ENCODE peak calls at places on chromosomes 1 and 21, in nine cellular contexts. A is AG04450, M is epithelial cell of esophagus, K is upper lobe of left lung, I is GM06990, D is mucosa of descending colon, G is fibroblast of lung, B is foreskin fibroblast, T is AG09309. F is an unnamed sample.

GRCh38 chr1:15966081-15966955 is 9.6 kb downstream of the ZBTB17 start:
- DNase-seq in A (no peak), I (peak), D (no peak), T (no peak), K (peak), G (peak), M (peak), B (peak), F (peak)

GRCh38 chr1:217660353-217661062 is 29.4 kb downstream of the SPATA17 start:
- DNase-seq in I (no peak), T (peak), D (no peak), A (peak), G (peak), K (no peak), M (peak), B (peak), F (peak)

GRCh38 chr1:193036337-193037047 is 22.7 kb downstream of the UCHL5 start:
- DNase-seq in G (no peak), I (no peak), T (no peak), M (no peak), A (no peak), D (no peak), K (no peak), B (no peak), F (no peak)

GRCh38 chr1:154749078-154749760 is 120.9 kb downstream of the KCNN3 start:
- DNase-seq in A (no peak), T (peak), K (no peak), M (peak), D (no peak), G (peak), B (no peak), I (no peak), F (peak)

GRCh38 chr1:156641761-156642264 is at the start of gene BCAN:
- DNase-seq in M (no peak), A (no peak), I (no peak), B (peak), K (no peak), G (no peak), T (no peak), D (no peak), F (no peak)

GRCh38 chr1:154880651-154881050 is 10.6 kb upstream of the KCNN3 start:
- DNase-seq in K (no peak), D (no peak), I (no peak), B (no peak), M (no peak), T (no peak), A (no peak), G (no peak), F (no peak)

GRCh38 chr1:112234710-112235109 is 161.3 kb upstream of the CTTNBP2NL start:
- DNase-seq in M (no peak), I (no peak), D (no peak), G (no peak), B (no peak), A (no peak), T (no peak), K (no peak), F (no peak)

GRCh38 chr21:46111193-46111571 is 13.3 kb downstream of the COL6A2 start:
- DNase-seq in B (no peak), D (peak), T (no peak), G (no peak), M (no peak), A (no peak), K (peak), I (no peak), F (no peak)

GRCh38 chr21:26977741-26978140 is 10.9 kb upstream of the ADAMTS5 start:
- DNase-seq in G (peak), T (no peak), D (no peak), I (no peak), A (no peak), B (no peak), K (no peak), M (peak), F (no peak)

GRCh38 chr1:38564946-38565570 is 294.5 kb downstream of the RRAGC start:
- DNase-seq in G (no peak), B (no peak), I (no peak), T (no peak), M (no peak), D (no peak), K (no peak), A (no peak), F (no peak)

GRCh38 chr21:41061701-41062100 is 106.3 kb upstream of the BACE2 start:
- DNase-seq in M (no peak), D (no peak), K (no peak), B (no peak), G (no peak), A (no peak), I (no peak), T (no peak), F (no peak)

GRCh38 chr1:177983824-177984528 is 14.1 kb upstream of the SEC16B start:
- DNase-seq in A (peak), B (peak), T (peak), I (no peak), M (peak), K (no peak), G (peak), D (no peak), F (no peak)

GRCh38 chr1:168291222-168291824 is 10.6 kb downstream of the TBX19 start:
- DNase-seq in A (no peak), B (no peak), D (no peak), I (no peak), M (no peak), K (no peak), G (no peak), T (no peak), F (peak)

GRCh38 chr1:7539772-7540175 is 231.3 kb upstream of the VAMP3 start:
- DNase-seq in M (peak), K (peak), D (peak), I (no peak), T (no peak), G (peak), B (no peak), A (no peak), F (peak)

GRCh38 chr1:40421694-40422384 is 28.4 kb upstream of the ZFP69B start:
- DNase-seq in D (no peak), B (no peak), M (no peak), T (no peak), G (peak), K (peak), I (no peak), A (no peak), F (no peak)

GRCh38 chr1:74729741-74730478 is 2.9 kb downstream of the CRYZ start:
- DNase-seq in K (no peak), M (peak), T (no peak), B (peak), G (peak), D (no peak), I (no peak), A (no peak), F (no peak)

GRCh38 chr1:231053493-231054162 is 13.6 kb upstream of the FAM89A start:
- DNase-seq in D (no peak), B (peak), M (no peak), K (peak), T (peak), I (no peak), G (peak), A (peak), F (peak)

GRCh38 chr1:201260236-201260591 is 23.1 kb upstream of the PKP1 start:
- DNase-seq in G (no peak), K (no peak), T (no peak), B (no peak), I (no peak), M (peak), D (no peak), A (no peak), F (no peak)

GRCh38 chr1:35590476-35591040 is 17.4 kb downstream of the TFAP2E start:
- DNase-seq in A (no peak), I (no peak), K (no peak), T (no peak), G (no peak), M (no peak), B (no peak), D (no peak), F (no peak)

GRCh38 chr1:40411294-40411693 is 37.8 kb downstream of the SMAP2 start:
- DNase-seq in D (no peak), G (no peak), M (peak), K (no peak), B (no peak), I (no peak), A (no peak), T (no peak), F (no peak)

GRCh38 chr1:208069317-208069716 is 158.4 kb upstream of the CD34 start:
- DNase-seq in B (no peak), G (no peak), A (no peak), D (no peak), M (no peak), T (no peak), I (no peak), K (no peak), F (no peak)

DNA sequence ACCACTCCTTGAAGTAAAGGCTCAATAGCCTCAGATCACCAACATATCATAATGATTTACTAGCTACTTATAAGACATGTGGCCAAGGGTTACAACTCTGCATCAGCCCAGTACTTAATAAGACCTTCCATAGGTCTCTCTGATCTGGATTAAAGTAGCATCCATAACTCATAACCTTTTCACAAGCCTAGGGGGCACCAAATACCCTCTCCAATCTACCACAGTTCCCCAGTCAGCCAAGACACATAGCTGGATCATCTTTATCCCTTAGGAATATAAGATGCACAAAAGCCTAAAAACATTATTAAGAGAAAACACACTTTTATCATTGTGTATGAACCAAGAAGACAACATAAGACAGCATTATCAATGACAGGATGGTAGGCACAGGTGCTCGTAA is 22.1 kb downstream of the SSX2IP start:
- DNase-seq in K (no peak), M (peak), A (no peak), G (no peak), I (no peak), D (no peak), T (no peak), B (no peak), F (peak)
- TF ChIP-seq CTCF in K (no peak), M (no peak), A (peak), G (peak), I (peak), D (no peak), T (peak), B (peak), F (peak)

GRCh38 chr1:183138301-183138700 is 47.8 kb upstream of the LAMC2 start:
- DNase-seq in K (no peak), M (peak), D (no peak), A (no peak), T (no peak), G (peak), I (no peak), B (no peak), F (no peak)

GRCh38 chr1:183143576-183144315 is 42.3 kb upstream of the LAMC2 start:
- DNase-seq in M (no peak), I (no peak), B (no peak), T (no peak), G (no peak), D (no peak), K (no peak), A (no peak), F (no peak)

GRCh38 chr1:183135336-183135735 is 50.7 kb upstream of the LAMC2 start:
- DNase-seq in D (no peak), B (no peak), A (no peak), T (no peak), G (no peak), I (no peak), M (no peak), K (no peak), F (no peak)

GRCh38 chr1:183137782-183138181 is 48.3 kb upstream of the LAMC2 start:
- DNase-seq in I (no peak), T (no peak), M (peak), D (no peak), K (no peak), G (peak), B (no peak), A (no peak), F (no peak)

GRCh38 chr1:183139281-183139942 is 46.7 kb upstream of the LAMC2 start:
- DNase-seq in K (no peak), T (no peak), G (peak), D (no peak), B (no peak), M (peak), I (no peak), A (peak), F (no peak)
- H3K4me3 ChIP-seq in K (no peak), T (no peak), G (no peak), D (no peak), B (no peak), M (no peak), I (no peak), A (no peak), F (no peak)

GRCh38 chr1:160618763-160619274 is 28.0 kb downstream of the SLAMF1 start:
- DNase-seq in A (no peak), K (no peak), D (no peak), I (no peak), M (peak), G (no peak), T (no peak), B (no peak), F (peak)
- TF ChIP-seq CTCF in A (peak), K (peak), D (no peak), I (peak), M (peak), G (no peak), T (peak), B (no peak), F (peak)

GRCh38 chr1:228224198-228225164 is 16.6 kb downstream of the OBSCN start:
- DNase-seq in K (no peak), D (no peak), A (no peak), G (no peak), I (no peak), T (no peak), B (no peak), M (no peak), F (no peak)
- H3K4me3 ChIP-seq in K (no peak), D (no peak), A (no peak), G (no peak), I (no peak), T (no peak), B (no peak), M (no peak), F (no peak)

DNA sequence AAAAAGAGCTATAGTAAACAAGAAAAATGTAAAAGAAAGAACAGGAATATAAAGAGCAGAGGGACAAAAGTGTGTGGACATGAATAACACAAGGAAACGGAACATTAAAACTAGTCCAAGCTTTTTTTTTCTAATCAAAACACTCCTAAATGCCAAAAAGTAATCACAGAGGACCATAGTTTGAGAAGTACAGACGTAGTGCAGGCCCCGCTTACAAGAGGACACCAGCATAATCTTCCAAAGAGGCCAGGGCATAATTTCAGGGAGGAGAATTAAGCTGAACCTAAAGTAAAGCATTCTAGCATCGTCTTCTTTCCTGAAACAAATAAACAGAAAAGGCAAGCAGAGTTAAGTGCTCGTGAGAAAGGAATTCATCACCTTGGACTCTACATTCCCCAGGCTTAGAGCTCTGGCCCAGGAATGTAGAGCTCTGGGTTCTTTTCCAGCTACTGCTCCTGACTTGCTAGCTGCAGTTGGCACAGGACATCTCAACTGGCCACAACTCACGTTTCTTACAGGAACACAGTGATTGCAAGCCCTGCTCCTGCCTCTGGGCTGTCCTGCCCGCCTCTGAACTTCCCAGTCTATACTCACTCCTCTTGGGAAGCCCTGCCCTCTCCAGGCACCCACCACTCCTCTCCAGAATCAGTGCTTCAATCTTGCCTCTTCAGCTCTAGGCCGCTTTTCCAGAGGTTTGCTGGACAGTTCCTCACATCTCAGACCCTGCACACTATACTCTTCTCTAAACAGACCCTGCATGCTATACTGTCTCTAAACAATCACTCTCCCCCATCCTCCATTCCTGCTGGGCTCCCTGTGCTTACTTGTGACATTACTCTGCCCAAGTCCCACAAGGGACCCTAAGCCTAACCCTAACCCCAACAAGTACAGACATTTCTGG is 9.8 kb downstream of the RGS8 start:
- DNase-seq in G (peak), K (peak), A (no peak), I (no peak), D (no peak), B (no peak), T (no peak), M (no peak), F (no peak)
- TF ChIP-seq CTCF in G (no peak), K (no peak), A (no peak), I (no peak), D (no peak), B (no peak), T (no peak), M (no peak), F (no peak)